ENCODE peak calls at places on chromosomes 16 and 17, in seven cellular contexts. One of them, this sample, is unnamed.

GRCh38 chr17:81381632-81382577 is 13.4 kb upstream of the BAHCC1 start:
- DNase-seq in PC-3: no peak
- DNase-seq in pulmonary artery endothelial cell: no peak
- DNase-seq in LoVo: no peak
- DNase-seq in SHP77 treated with DMSO at 0.1 percent for 48 hours: no peak
- DNase-seq in T-helper 22 cell: no peak
- DNase-seq in stimulated activated CD8-positive, alpha-beta memory T cell treated with anti-CD3 and anti-CD28 coated beads, Interleukin-12 subunit alpha, Interleukin-12 subunit beta, amount 100 ng/mL, for 1 hour: no peak
- DNase-seq in this sample: no peak

GRCh38 chr17:21242780-21243515 is 10.3 kb downstream of the NATD1 start:
- DNase-seq in PC-3: no peak
- DNase-seq in pulmonary artery endothelial cell: no peak
- DNase-seq in LoVo: no peak
- DNase-seq in SHP77 treated with DMSO at 0.1 percent for 48 hours: no peak
- DNase-seq in T-helper 22 cell: no peak
- DNase-seq in stimulated activated CD8-positive, alpha-beta memory T cell treated with anti-CD3 and anti-CD28 coated beads, Interleukin-12 subunit alpha, Interleukin-12 subunit beta, amount 100 ng/mL, for 1 hour: no peak
- DNase-seq in this sample: no peak

GRCh38 chr17:73719588-73720071 is 75.4 kb upstream of the SDK2 start:
- DNase-seq in PC-3: no peak
- DNase-seq in pulmonary artery endothelial cell: no peak
- DNase-seq in LoVo: no peak
- DNase-seq in SHP77 treated with DMSO at 0.1 percent for 48 hours: peak; percentile 79
- DNase-seq in T-helper 22 cell: no peak
- DNase-seq in stimulated activated CD8-positive, alpha-beta memory T cell treated with anti-CD3 and anti-CD28 coated beads, Interleukin-12 subunit alpha, Interleukin-12 subunit beta, amount 100 ng/mL, for 1 hour: no peak
- DNase-seq in this sample: no peak

GRCh38 chr17:81090361-81091133 is 55.6 kb downstream of the BAIAP2 start:
- DNase-seq in PC-3: peak; percentile 8
- DNase-seq in pulmonary artery endothelial cell: no peak
- DNase-seq in LoVo: no peak
- DNase-seq in SHP77 treated with DMSO at 0.1 percent for 48 hours: no peak
- DNase-seq in T-helper 22 cell: no peak
- DNase-seq in stimulated activated CD8-positive, alpha-beta memory T cell treated with anti-CD3 and anti-CD28 coated beads, Interleukin-12 subunit alpha, Interleukin-12 subunit beta, amount 100 ng/mL, for 1 hour: no peak
- DNase-seq in this sample: no peak

GRCh38 chr17:1227917-1228751 is 42.1 kb upstream of the BHLHA9 start:
- DNase-seq in PC-3: no peak
- DNase-seq in pulmonary artery endothelial cell: no peak
- DNase-seq in LoVo: no peak
- DNase-seq in SHP77 treated with DMSO at 0.1 percent for 48 hours: no peak
- DNase-seq in T-helper 22 cell: peak; percentile 14
- DNase-seq in stimulated activated CD8-positive, alpha-beta memory T cell treated with anti-CD3 and anti-CD28 coated beads, Interleukin-12 subunit alpha, Interleukin-12 subunit beta, amount 100 ng/mL, for 1 hour: no peak
- DNase-seq in this sample: no peak

GRCh38 chr16:22787456-22788189 is 26.3 kb upstream of the HS3ST2 start:
- DNase-seq in PC-3: peak; percentile 87
- DNase-seq in pulmonary artery endothelial cell: no peak
- DNase-seq in LoVo: peak; percentile 41
- DNase-seq in SHP77 treated with DMSO at 0.1 percent for 48 hours: no peak
- DNase-seq in T-helper 22 cell: no peak
- DNase-seq in stimulated activated CD8-positive, alpha-beta memory T cell treated with anti-CD3 and anti-CD28 coated beads, Interleukin-12 subunit alpha, Interleukin-12 subunit beta, amount 100 ng/mL, for 1 hour: no peak
- DNase-seq in this sample: peak; percentile 16

GRCh38 chr16:21638573-21638975 is 13.8 kb downstream of the IGSF6 start:
- DNase-seq in PC-3: peak; percentile 82
- DNase-seq in pulmonary artery endothelial cell: no peak
- DNase-seq in LoVo: no peak
- DNase-seq in SHP77 treated with DMSO at 0.1 percent for 48 hours: no peak
- DNase-seq in T-helper 22 cell: no peak
- DNase-seq in stimulated activated CD8-positive, alpha-beta memory T cell treated with anti-CD3 and anti-CD28 coated beads, Interleukin-12 subunit alpha, Interleukin-12 subunit beta, amount 100 ng/mL, for 1 hour: no peak
- DNase-seq in this sample: peak; percentile 37

GRCh38 chr17:27346228-27346899 is 52.5 kb downstream of the WSB1 start:
- DNase-seq in PC-3: no peak
- DNase-seq in pulmonary artery endothelial cell: no peak
- DNase-seq in LoVo: no peak
- DNase-seq in SHP77 treated with DMSO at 0.1 percent for 48 hours: no peak
- DNase-seq in T-helper 22 cell: no peak
- DNase-seq in stimulated activated CD8-positive, alpha-beta memory T cell treated with anti-CD3 and anti-CD28 coated beads, Interleukin-12 subunit alpha, Interleukin-12 subunit beta, amount 100 ng/mL, for 1 hour: no peak
- DNase-seq in this sample: no peak

GRCh38 chr17:42673885-42674754 is 2.7 kb downstream of the PLEKHH3 start:
- DNase-seq in PC-3: no peak
- DNase-seq in pulmonary artery endothelial cell: no peak
- DNase-seq in LoVo: no peak
- DNase-seq in SHP77 treated with DMSO at 0.1 percent for 48 hours: no peak
- DNase-seq in T-helper 22 cell: no peak
- DNase-seq in stimulated activated CD8-positive, alpha-beta memory T cell treated with anti-CD3 and anti-CD28 coated beads, Interleukin-12 subunit alpha, Interleukin-12 subunit beta, amount 100 ng/mL, for 1 hour: no peak
- DNase-seq in this sample: peak; percentile 60

GRCh38 chr17:47915667-47916242 is 19.7 kb downstream of the SP2 start:
- DNase-seq in PC-3: no peak
- DNase-seq in pulmonary artery endothelial cell: no peak
- DNase-seq in LoVo: no peak
- DNase-seq in SHP77 treated with DMSO at 0.1 percent for 48 hours: no peak
- DNase-seq in T-helper 22 cell: no peak
- DNase-seq in stimulated activated CD8-positive, alpha-beta memory T cell treated with anti-CD3 and anti-CD28 coated beads, Interleukin-12 subunit alpha, Interleukin-12 subunit beta, amount 100 ng/mL, for 1 hour: no peak
- DNase-seq in this sample: no peak

GRCh38 chr16:50599494-50599893 is 51.3 kb downstream of the NKD1 start:
- DNase-seq in PC-3: no peak
- DNase-seq in pulmonary artery endothelial cell: no peak
- DNase-seq in LoVo: no peak
- DNase-seq in SHP77 treated with DMSO at 0.1 percent for 48 hours: no peak
- DNase-seq in T-helper 22 cell: no peak
- DNase-seq in stimulated activated CD8-positive, alpha-beta memory T cell treated with anti-CD3 and anti-CD28 coated beads, Interleukin-12 subunit alpha, Interleukin-12 subunit beta, amount 100 ng/mL, for 1 hour: no peak
- DNase-seq in this sample: no peak

GRCh38 chr16:84088695-84089395 is 27.9 kb downstream of the MBTPS1 start:
- DNase-seq in PC-3: peak; percentile 8
- DNase-seq in pulmonary artery endothelial cell: no peak
- DNase-seq in LoVo: no peak
- DNase-seq in SHP77 treated with DMSO at 0.1 percent for 48 hours: peak; percentile 13
- DNase-seq in T-helper 22 cell: peak; percentile 23
- DNase-seq in stimulated activated CD8-positive, alpha-beta memory T cell treated with anti-CD3 and anti-CD28 coated beads, Interleukin-12 subunit alpha, Interleukin-12 subunit beta, amount 100 ng/mL, for 1 hour: peak; percentile 18
- DNase-seq in this sample: no peak

GRCh38 chr16:87344931-87345631 is 27.9 kb upstream of the C16orf95 start:
- DNase-seq in PC-3: no peak
- DNase-seq in pulmonary artery endothelial cell: no peak
- DNase-seq in LoVo: no peak
- DNase-seq in SHP77 treated with DMSO at 0.1 percent for 48 hours: peak; percentile 22
- DNase-seq in T-helper 22 cell: peak; percentile 37
- DNase-seq in stimulated activated CD8-positive, alpha-beta memory T cell treated with anti-CD3 and anti-CD28 coated beads, Interleukin-12 subunit alpha, Interleukin-12 subunit beta, amount 100 ng/mL, for 1 hour: peak; percentile 15
- DNase-seq in this sample: no peak

GRCh38 chr17:1491406-1492248 is 859 bp downstream of the MYO1C start:
- DNase-seq in PC-3: peak; percentile 52
- DNase-seq in pulmonary artery endothelial cell: no peak
- DNase-seq in LoVo: peak; percentile 68
- DNase-seq in SHP77 treated with DMSO at 0.1 percent for 48 hours: no peak
- DNase-seq in T-helper 22 cell: peak; percentile 34
- DNase-seq in stimulated activated CD8-positive, alpha-beta memory T cell treated with anti-CD3 and anti-CD28 coated beads, Interleukin-12 subunit alpha, Interleukin-12 subunit beta, amount 100 ng/mL, for 1 hour: no peak
- DNase-seq in this sample: peak; percentile 57

GRCh38 chr17:76561799-76562268 is 22.0 kb downstream of the PRCD start:
- DNase-seq in PC-3: peak; percentile 58
- DNase-seq in pulmonary artery endothelial cell: no peak
- DNase-seq in LoVo: no peak
- DNase-seq in SHP77 treated with DMSO at 0.1 percent for 48 hours: no peak
- DNase-seq in T-helper 22 cell: no peak
- DNase-seq in stimulated activated CD8-positive, alpha-beta memory T cell treated with anti-CD3 and anti-CD28 coated beads, Interleukin-12 subunit alpha, Interleukin-12 subunit beta, amount 100 ng/mL, for 1 hour: no peak
- DNase-seq in this sample: no peak

GRCh38 chr17:49738456-49739163 is 25.3 kb downstream of the FAM117A start:
- DNase-seq in PC-3: no peak
- DNase-seq in pulmonary artery endothelial cell: no peak
- DNase-seq in LoVo: no peak
- DNase-seq in SHP77 treated with DMSO at 0.1 percent for 48 hours: no peak
- DNase-seq in T-helper 22 cell: no peak
- DNase-seq in stimulated activated CD8-positive, alpha-beta memory T cell treated with anti-CD3 and anti-CD28 coated beads, Interleukin-12 subunit alpha, Interleukin-12 subunit beta, amount 100 ng/mL, for 1 hour: no peak
- DNase-seq in this sample: no peak

GRCh38 chr17:30091771-30092170 is 24.8 kb upstream of the NSRP1 start:
- DNase-seq in PC-3: peak; percentile 40
- DNase-seq in pulmonary artery endothelial cell: no peak
- DNase-seq in LoVo: peak; percentile 37
- DNase-seq in SHP77 treated with DMSO at 0.1 percent for 48 hours: no peak
- DNase-seq in T-helper 22 cell: no peak
- DNase-seq in stimulated activated CD8-positive, alpha-beta memory T cell treated with anti-CD3 and anti-CD28 coated beads, Interleukin-12 subunit alpha, Interleukin-12 subunit beta, amount 100 ng/mL, for 1 hour: no peak
- DNase-seq in this sample: no peak

GRCh38 chr16:89191033-89191900 is 9.1 kb downstream of the SLC22A31 start:
- DNase-seq in PC-3: no peak
- DNase-seq in pulmonary artery endothelial cell: no peak
- DNase-seq in LoVo: no peak
- DNase-seq in SHP77 treated with DMSO at 0.1 percent for 48 hours: no peak
- DNase-seq in T-helper 22 cell: no peak
- DNase-seq in stimulated activated CD8-positive, alpha-beta memory T cell treated with anti-CD3 and anti-CD28 coated beads, Interleukin-12 subunit alpha, Interleukin-12 subunit beta, amount 100 ng/mL, for 1 hour: no peak
- DNase-seq in this sample: no peak